ENCODE peak calls at places on chromosomes 6 and 20, in six cellular contexts. J is OCI-LY7; F is heart left ventricle; K is CD8-positive, alpha-beta memory T cell; W is CD4-positive, CD25-positive, alpha-beta regulatory T cell; O is GM23248. A is an unnamed sample.

GRCh38 chr20:15205719-15206118 is 868.3 kb upstream of the FLRT3 start:
- DNase-seq in J (no peak), F (no peak), K (no peak), W (no peak), O (peak; percentile 52), A (no peak)

GRCh38 chr20:32010666-32011065 is 428 bp downstream of the CCM2L start:
- DNase-seq in J (no peak), F (no peak), K (no peak), W (no peak), O (no peak), A (no peak)

GRCh38 chr20:54606384-54606783 is 131.0 kb downstream of the DOK5 start:
- DNase-seq in J (peak; percentile 1), F (no peak), K (no peak), W (no peak), O (no peak), A (no peak)

GRCh38 chr6:104943781-104944180 is 13.1 kb upstream of the LIN28B start:
- DNase-seq in J (no peak), F (no peak), K (no peak), W (no peak), O (peak; percentile 47), A (no peak)

GRCh38 chr20:24584538-24585356 is 115.3 kb downstream of the SYNDIG1 start:
- DNase-seq in J (peak; percentile 24), F (no peak), K (no peak), W (no peak), O (peak; percentile 86), A (no peak)

GRCh38 chr6:95576621-95577316 is 566 bp upstream of the MANEA start:
- DNase-seq in J (peak; percentile 41), F (no peak), K (no peak), W (peak; percentile 39), O (peak; percentile 46), A (no peak)

GRCh38 chr6:49935387-49935786 is 28.6 kb downstream of the DEFB114 start:
- DNase-seq in J (no peak), F (no peak), K (no peak), W (no peak), O (no peak), A (no peak)

GRCh38 chr20:23702021-23702420 is 13.2 kb upstream of the CST4 start:
- DNase-seq in J (no peak), F (no peak), K (no peak), W (no peak), O (no peak), A (no peak)

GRCh38 chr20:18913701-18914100 is 100.1 kb downstream of the SCP2D1 start:
- DNase-seq in J (no peak), F (no peak), K (no peak), W (no peak), O (no peak), A (no peak)

GRCh38 chr6:484086-484728 is 92.7 kb downstream of the IRF4 start:
- DNase-seq in J (no peak), F (no peak), K (no peak), W (no peak), O (peak; percentile 43), A (no peak)

GRCh38 chr6:124961784-124962611 is at the start of gene RNF217:
- DNase-seq in J (no peak), F (peak; percentile 84), K (no peak), W (no peak), O (peak; percentile 77), A (peak; percentile 62)

GRCh38 chr6:52341861-52342260 is 20.1 kb upstream of the PAQR8 start:
- DNase-seq in J (no peak), F (no peak), K (no peak), W (no peak), O (no peak), A (no peak)

GRCh38 chr20:18138639-18139583 is 1.2 kb downstream of the KAT14 start:
- DNase-seq in J (peak; percentile 25), F (no peak), K (no peak), W (no peak), O (peak; percentile 7), A (no peak)

GRCh38 chr20:48051810-48052491 is 266.7 kb upstream of the SULF2 start:
- DNase-seq in J (no peak), F (no peak), K (no peak), W (no peak), O (peak; percentile 67), A (no peak)

GRCh38 chr6:170095273-170095976 is 195.5 kb downstream of the DLL1 start:
- DNase-seq in J (no peak), F (peak; percentile 59), K (no peak), W (no peak), O (no peak), A (no peak)

GRCh38 chr6:123962508-123962907 is 158.8 kb downstream of the NKAIN2 start:
- DNase-seq in J (no peak), F (peak; percentile 28), K (no peak), W (no peak), O (no peak), A (no peak)

GRCh38 chr6:41470341-41471063 is 75.7 kb upstream of the FOXP4 start:
- DNase-seq in J (no peak), F (peak; percentile 82), K (no peak), W (no peak), O (peak; percentile 24), A (no peak)

GRCh38 chr20:1661542-1662299 is 4.1 kb upstream of the SIRPG start:
- DNase-seq in J (no peak), F (no peak), K (no peak), W (no peak), O (no peak), A (no peak)

GRCh38 chr6:73123632-73124329 is 101.5 kb downstream of the KHDC1L start:
- DNase-seq in J (no peak), F (no peak), K (no peak), W (no peak), O (no peak), A (no peak)

GRCh38 chr20:44888226-44889103 is 3.0 kb downstream of the YWHAB start:
- DNase-seq in J (peak; percentile 42), F (no peak), K (no peak), W (peak; percentile 45), O (peak; percentile 70), A (no peak)

DNA sequence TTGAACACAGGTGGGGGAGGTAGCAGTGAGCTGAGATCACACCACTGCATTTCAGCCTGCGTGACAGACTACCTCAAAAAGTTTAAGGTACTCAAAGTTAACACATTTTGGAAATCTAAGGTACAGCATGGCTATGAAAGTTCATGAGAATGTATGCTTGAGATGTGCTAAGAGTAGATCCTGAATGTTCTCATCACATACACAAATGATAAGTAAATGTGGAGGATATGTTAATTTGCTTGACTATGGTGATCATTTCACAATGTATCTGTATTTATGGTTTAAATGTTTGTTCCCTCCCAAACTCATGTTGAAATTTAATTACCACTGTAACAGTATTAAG is 20.1 kb upstream of the SERPINB1 start:
- DNase-seq in J (no peak), F (no peak), K (no peak), W (no peak), O (no peak), A (no peak)
- H3K4me1 ChIP-seq in J (peaks cover 95% of the 10 kb centered on the region), F (peaks cover 25% of the 10 kb centered on the region), K (peaks cover 61% of the 10 kb centered on the region), W (peaks cover 62% of the 10 kb centered on the region), O (peaks cover 5% of the 10 kb centered on the region), A (peaks cover 66% of the 10 kb centered on the region)

GRCh38 chr20:2800590-2801458 is at the start of gene CPXM1:
- DNase-seq in J (no peak), F (no peak), K (no peak), W (no peak), O (no peak), A (no peak)
- H3K27ac ChIP-seq in J (no peak within 1 kb of the TSS), F (no peak within 1 kb of the TSS), K (peak within 1 kb of the TSS; percentile 9), W (no peak within 1 kb of the TSS), O (no peak within 1 kb of the TSS), A (no peak within 1 kb of the TSS)

DNA sequence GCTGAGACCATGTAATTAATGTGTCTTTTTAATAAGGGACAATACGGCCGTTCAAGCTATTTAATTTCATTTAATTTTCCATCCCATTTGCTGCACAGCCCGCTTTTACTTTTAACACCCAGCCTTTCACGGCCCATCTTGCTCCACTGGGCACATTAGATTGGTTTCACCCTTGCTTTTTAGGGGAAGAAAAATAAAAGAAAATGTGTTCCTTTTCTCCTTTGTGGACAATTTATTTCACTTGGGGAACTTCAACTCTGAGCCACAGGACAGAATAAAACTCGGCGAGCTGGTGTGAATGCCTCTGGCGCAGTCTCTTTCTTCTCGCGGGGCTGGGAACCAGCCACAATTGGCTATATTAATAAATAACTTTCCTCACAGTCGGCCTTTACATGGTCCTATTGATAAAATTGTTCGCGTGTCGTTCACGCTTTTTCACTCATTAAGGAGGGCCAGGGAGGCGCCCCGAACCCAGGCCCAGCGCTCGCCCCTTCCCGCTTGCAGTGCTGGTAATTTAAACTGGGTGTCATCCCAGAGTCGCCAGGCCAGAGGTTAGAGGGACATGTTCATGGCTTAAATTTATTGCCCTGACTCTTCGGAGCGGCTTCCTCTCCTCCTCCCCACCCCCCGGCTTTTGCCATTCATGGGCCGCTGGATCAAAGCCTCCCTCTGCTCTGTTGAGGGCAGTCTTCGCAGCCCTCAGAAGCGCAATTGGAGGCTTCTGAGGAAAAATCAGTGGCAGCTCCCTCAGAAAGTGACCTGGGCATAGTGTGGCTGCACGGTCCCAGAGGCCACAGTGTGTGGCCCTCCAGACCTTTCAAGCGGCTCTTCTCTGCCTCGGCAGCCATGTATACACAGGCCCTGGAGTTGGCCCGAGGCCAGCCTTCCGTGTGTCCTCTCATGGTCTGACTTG is 2.2 kb upstream of the PRDM13 start:
- DNase-seq in J (no peak), F (no peak), K (no peak), W (no peak), O (no peak), A (no peak)
- H3K9me3 ChIP-seq in J (no peaks in the 10 kb centered on the region), F (no peaks in the 10 kb centered on the region), K (no peaks in the 10 kb centered on the region), W (peaks cover 3% of the 10 kb centered on the region), O (no peaks in the 10 kb centered on the region), A (no peaks in the 10 kb centered on the region)

GRCh38 chr20:37458761-37459160 is 62.3 kb upstream of the NNAT start:
- DNase-seq in J (no peak), F (no peak), K (no peak), W (no peak), O (no peak), A (no peak)
- H3K4me1 ChIP-seq in J (no peaks in the 10 kb centered on the region), F (no peaks in the 10 kb centered on the region), K (no peaks in the 10 kb centered on the region), W (no peaks in the 10 kb centered on the region), O (no peaks in the 10 kb centered on the region), A (no peaks in the 10 kb centered on the region)

DNA sequence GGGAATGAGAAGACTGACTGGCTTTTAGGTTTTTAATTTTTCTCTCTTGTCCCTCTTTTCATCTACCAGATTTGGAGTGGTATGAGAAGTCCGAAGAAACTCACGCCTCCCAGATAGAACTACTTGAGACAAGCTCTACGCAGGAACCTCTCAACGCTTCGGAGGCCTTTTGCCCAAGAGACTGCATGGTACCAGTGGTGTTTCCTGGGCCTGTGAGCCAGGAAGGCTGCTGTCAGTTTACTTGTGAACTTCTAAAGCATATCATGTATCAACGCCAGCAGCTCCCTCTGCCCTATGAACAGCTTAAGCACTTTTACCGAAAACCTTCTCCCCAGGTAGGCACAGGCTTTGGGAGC is 650 bp downstream of the MAD2L1BP start:
- DNase-seq in J (peak; percentile 26), F (no peak), K (no peak), W (peak; percentile 14), O (peak; percentile 54), A (no peak)
- H3K27ac ChIP-seq in J (peak overlapping the region; percentile 72), F (peak overlapping the region; percentile 89), K (peak overlapping the region; percentile 87), W (peak overlapping the region; percentile 78), O (peak overlapping the region; percentile 30), A (peak overlapping the region; percentile 90)

DNA sequence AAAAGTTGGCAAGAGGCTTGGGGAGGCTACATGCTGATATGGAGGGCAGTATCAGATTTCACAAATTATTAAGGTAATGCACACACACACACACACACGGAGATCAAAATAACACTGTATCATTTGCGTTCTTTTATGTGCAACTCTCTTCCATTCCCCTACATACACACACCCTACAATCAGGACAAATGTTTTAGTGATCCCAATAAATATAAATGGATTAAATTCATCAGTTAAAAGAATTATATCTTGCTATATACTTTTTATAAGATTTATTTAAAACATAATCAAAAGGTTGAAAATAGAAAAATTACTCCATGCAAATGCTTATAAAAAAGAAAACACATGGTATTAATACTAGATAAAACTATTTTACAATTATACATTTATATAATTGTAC is 25.9 kb downstream of the TMX4 start:
- DNase-seq in J (no peak), F (no peak), K (no peak), W (no peak), O (no peak), A (no peak)
- H3K9me3 ChIP-seq in J (peaks cover 9% of the 10 kb centered on the region), F (no peaks in the 10 kb centered on the region), K (no peaks in the 10 kb centered on the region), W (peaks cover 6% of the 10 kb centered on the region), O (no peaks in the 10 kb centered on the region), A (no peaks in the 10 kb centered on the region)